ENCODE peak calls at places on chromosomes 7 and 10, in six cellular contexts. C is psoas muscle, A is NCI-H82, P is right cardiac atrium, G is cardiac muscle cell, N is SK-MEL-5. F is an unnamed sample.
A peak's percentile ranks its signal among the peaks of the same experiment; 100 is the strongest.

GRCh38 chr7:561631-562393 is 42.2 kb upstream of the PDGFA start:
- DNase-seq in C (peak; percentile 66), A (no peak), P (no peak), G (no peak), N (no peak), F (no peak)

GRCh38 chr10:24344279-24344678 is 135.3 kb downstream of the KIAA1217 start:
- DNase-seq in C (no peak), A (no peak), P (no peak), G (no peak), N (peak; percentile 57), F (no peak)

GRCh38 chr10:113665806-113666354 is 2.0 kb upstream of the NRAP start:
- DNase-seq in C (peak; percentile 49), A (no peak), P (no peak), G (no peak), N (peak; percentile 22), F (peak; percentile 19)

GRCh38 chr7:71322201-71322600 is 190.3 kb downstream of the GALNT17 start:
- DNase-seq in C (no peak), A (no peak), P (no peak), G (no peak), N (no peak), F (no peak)

GRCh38 chr7:20172736-20173334 is 44.3 kb downstream of the MACC1 start:
- DNase-seq in C (peak; percentile 50), A (peak; percentile 87), P (peak; percentile 16), G (peak; percentile 74), N (peak; percentile 90), F (peak; percentile 25)

GRCh38 chr7:41297167-41297566 is 405.7 kb downstream of the INHBA start:
- DNase-seq in C (no peak), A (no peak), P (no peak), G (no peak), N (no peak), F (no peak)

GRCh38 chr10:132803595-132804210 is 17.8 kb upstream of the NKX6-2 start:
- DNase-seq in C (peak; percentile 4), A (no peak), P (no peak), G (no peak), N (no peak), F (no peak)

GRCh38 chr7:4472739-4473138 is 209.4 kb upstream of the FOXK1 start:
- DNase-seq in C (no peak), A (peak; percentile 6), P (no peak), G (no peak), N (no peak), F (no peak)

GRCh38 chr10:89346264-89346971 is 18.6 kb downstream of the IFIT3 start:
- DNase-seq in C (no peak), A (no peak), P (no peak), G (no peak), N (peak; percentile 75), F (no peak)

GRCh38 chr7:87213252-87213651 is 6.3 kb downstream of the TMEM243 start:
- DNase-seq in C (no peak), A (no peak), P (no peak), G (no peak), N (no peak), F (no peak)

GRCh38 chr10:228366-228765 is 93.1 kb downstream of the ZMYND11 start:
- DNase-seq in C (no peak), A (no peak), P (no peak), G (no peak), N (no peak), F (no peak)